ENCODE peak calls at places on chromosomes 11 and 22, in four cellular contexts. One of them, this sample, is unnamed.

GRCh38 chr11:73154178-73154577 is 12.1 kb upstream of the FCHSD2 start:
- DNase-seq in iPS-NIHi11: no peak
- DNase-seq in iris pigment epithelial cell: no peak
- DNase-seq in cardiac septum: no peak
- DNase-seq in this sample: no peak

GRCh38 chr11:64120951-64121569 is 44.9 kb downstream of the MACROD1 start:
- DNase-seq in iPS-NIHi11: no peak
- DNase-seq in iris pigment epithelial cell: peak; percentile 9
- DNase-seq in cardiac septum: no peak
- DNase-seq in this sample: peak; percentile 36

GRCh38 chr22:44202261-44202789 is 21.6 kb downstream of the PARVG start:
- DNase-seq in iPS-NIHi11: no peak
- DNase-seq in iris pigment epithelial cell: peak; percentile 60
- DNase-seq in cardiac septum: no peak
- DNase-seq in this sample: peak; percentile 2

GRCh38 chr11:2166091-2166851 is 5.3 kb upstream of the INS start:
- DNase-seq in iPS-NIHi11: peak; percentile 87
- DNase-seq in iris pigment epithelial cell: no peak
- DNase-seq in cardiac septum: no peak
- DNase-seq in this sample: no peak

GRCh38 chr11:116586392-116586791 is 186.4 kb downstream of the BUD13 start:
- DNase-seq in iPS-NIHi11: no peak
- DNase-seq in iris pigment epithelial cell: no peak
- DNase-seq in cardiac septum: no peak
- DNase-seq in this sample: no peak

GRCh38 chr11:65212226-65212801 is 30.6 kb downstream of the CAPN1 start:
- DNase-seq in iPS-NIHi11: peak; percentile 37
- DNase-seq in iris pigment epithelial cell: no peak
- DNase-seq in cardiac septum: peak; percentile 36
- DNase-seq in this sample: no peak

GRCh38 chr11:36268337-36268931 is 20.8 kb downstream of the COMMD9 start:
- DNase-seq in iPS-NIHi11: no peak
- DNase-seq in iris pigment epithelial cell: no peak
- DNase-seq in cardiac septum: no peak
- DNase-seq in this sample: no peak

GRCh38 chr11:3058753-3059664 is 1.8 kb upstream of the CARS1 start:
- DNase-seq in iPS-NIHi11: no peak
- DNase-seq in iris pigment epithelial cell: peak; percentile 95
- DNase-seq in cardiac septum: no peak
- DNase-seq in this sample: peak; percentile 96

GRCh38 chr11:2670541-2671100 is 29.2 kb downstream of the KCNQ1OT1 start:
- DNase-seq in iPS-NIHi11: no peak
- DNase-seq in iris pigment epithelial cell: no peak
- DNase-seq in cardiac septum: peak; percentile 51
- DNase-seq in this sample: no peak

GRCh38 chr11:122215244-122215992 is 99.4 kb upstream of the BLID start:
- DNase-seq in iPS-NIHi11: peak; percentile 86
- DNase-seq in iris pigment epithelial cell: peak; percentile 88
- DNase-seq in cardiac septum: peak; percentile 86
- DNase-seq in this sample: peak; percentile 95

GRCh38 chr22:31100762-31101525 is 6.4 kb downstream of the SELENOM start:
- DNase-seq in iPS-NIHi11: no peak
- DNase-seq in iris pigment epithelial cell: no peak
- DNase-seq in cardiac septum: no peak
- DNase-seq in this sample: no peak

GRCh38 chr22:20488946-20489345 is 6.6 kb downstream of the KLHL22 start:
- DNase-seq in iPS-NIHi11: no peak
- DNase-seq in iris pigment epithelial cell: no peak
- DNase-seq in cardiac septum: no peak
- DNase-seq in this sample: no peak

GRCh38 chr22:46572911-46573780 is 35.7 kb upstream of the CELSR1 start:
- DNase-seq in iPS-NIHi11: no peak
- DNase-seq in iris pigment epithelial cell: no peak
- DNase-seq in cardiac septum: no peak
- DNase-seq in this sample: no peak

GRCh38 chr11:114367244-114367957 is 32.9 kb downstream of the C11orf71 start:
- DNase-seq in iPS-NIHi11: no peak
- DNase-seq in iris pigment epithelial cell: peak; percentile 11
- DNase-seq in cardiac septum: no peak
- DNase-seq in this sample: no peak

GRCh38 chr11:36213050-36213840 is 76.0 kb downstream of the COMMD9 start:
- DNase-seq in iPS-NIHi11: no peak
- DNase-seq in iris pigment epithelial cell: no peak
- DNase-seq in cardiac septum: peak; percentile 67
- DNase-seq in this sample: no peak

GRCh38 chr11:7648264-7648663 is 25.0 kb downstream of the CYB5R2 start:
- DNase-seq in iPS-NIHi11: no peak
- DNase-seq in iris pigment epithelial cell: no peak
- DNase-seq in cardiac septum: no peak
- DNase-seq in this sample: no peak

GRCh38 chr22:37676691-37677627 is 1.5 kb downstream of the LGALS1 start:
- DNase-seq in iPS-NIHi11: peak; percentile 81
- DNase-seq in iris pigment epithelial cell: peak; percentile 99
- DNase-seq in cardiac septum: peak; percentile 95
- DNase-seq in this sample: peak; percentile 98

GRCh38 chr11:109734602-109735001 is 312.6 kb downstream of the C11orf87 start:
- DNase-seq in iPS-NIHi11: no peak
- DNase-seq in iris pigment epithelial cell: no peak
- DNase-seq in cardiac septum: no peak
- DNase-seq in this sample: peak; percentile 32

GRCh38 chr11:112300094-112300786 is 39.6 kb upstream of the PLET1 start:
- DNase-seq in iPS-NIHi11: no peak
- DNase-seq in iris pigment epithelial cell: no peak
- DNase-seq in cardiac septum: no peak
- DNase-seq in this sample: no peak

GRCh38 chr22:50082961-50083461 is 2.2 kb downstream of the MLC1 start:
- DNase-seq in iPS-NIHi11: no peak
- DNase-seq in iris pigment epithelial cell: no peak
- DNase-seq in cardiac septum: peak; percentile 20
- DNase-seq in this sample: no peak

GRCh38 chr11:66289548-66290331 is 797 bp upstream of the YIF1A start:
- DNase-seq in iPS-NIHi11: peak; percentile 87
- DNase-seq in iris pigment epithelial cell: no peak
- DNase-seq in cardiac septum: peak; percentile 83
- DNase-seq in this sample: no peak

GRCh38 chr11:64364435-64364834 is 5.5 kb downstream of the RPS6KA4 start:
- DNase-seq in iPS-NIHi11: no peak
- DNase-seq in iris pigment epithelial cell: no peak
- DNase-seq in cardiac septum: no peak
- DNase-seq in this sample: no peak

GRCh38 chr11:108672113-108672512 is 7.2 kb downstream of the DDX10 start:
- DNase-seq in iPS-NIHi11: peak; percentile 15
- DNase-seq in iris pigment epithelial cell: peak; percentile 84
- DNase-seq in cardiac septum: no peak
- DNase-seq in this sample: peak; percentile 39

This sample was measured in mesenchymal stem cell.